ENCODE peak calls at places on chromosome 20, in seven cellular contexts. N is NCI-H1092 treated with DMSO at 0.1 percent for 48 hours, J is T-cell, W is epithelial cell of esophagus, A is transverse colon, Q is Kasumi-1, U is NCI-H1417 treated with DMSO at 0.1 percent for 48 hours. G is an unnamed sample.

GRCh38 chr20:2817341-2817726 is 1.2 kb downstream of the TMEM239 start:
- DNase-seq in W (no peak), N (no peak), J (no peak), A (no peak), Q (no peak), U (no peak), G (no peak)

GRCh38 chr20:17887331-17888030 is 81.1 kb downstream of the SNX5 start:
- DNase-seq in Q (no peak), A (peak), J (no peak), W (no peak), U (no peak), N (no peak), G (no peak)

GRCh38 chr20:17479041-17479657 is 52.0 kb downstream of the BFSP1 start:
- DNase-seq in N (no peak), W (no peak), J (no peak), Q (no peak), A (no peak), U (no peak), G (no peak)

GRCh38 chr20:47789081-47789998 is 4.1 kb upstream of the SULF2 start:
- DNase-seq in A (no peak), N (no peak), U (no peak), Q (no peak), J (no peak), W (no peak), G (no peak)

GRCh38 chr20:33576432-33576883 is 85.7 kb upstream of the C20orf144 start:
- DNase-seq in W (peak), J (no peak), N (peak), A (no peak), Q (no peak), U (no peak), G (no peak)

GRCh38 chr20:24735263-24735662 is 213.8 kb upstream of the CST7 start:
- DNase-seq in W (no peak), U (no peak), Q (no peak), J (no peak), A (no peak), N (no peak), G (no peak)

GRCh38 chr20:16904751-16905150 is 156.6 kb downstream of the OTOR start:
- DNase-seq in N (no peak), Q (no peak), J (no peak), U (no peak), A (no peak), W (no peak), G (peak)

GRCh38 chr20:17014967-17015366 is 211.9 kb upstream of the PCSK2 start:
- DNase-seq in J (no peak), U (no peak), Q (no peak), N (no peak), A (no peak), W (no peak), G (no peak)

GRCh38 chr20:61458146-61458746 is 206.2 kb downstream of the CDH4 start:
- DNase-seq in U (no peak), Q (no peak), J (no peak), A (no peak), N (no peak), W (no peak), G (no peak)

GRCh38 chr20:32823737-32824588 is 4.2 kb downstream of the MAPRE1 start:
- DNase-seq in N (no peak), Q (no peak), U (no peak), W (no peak), J (no peak), A (no peak), G (peak)

GRCh38 chr20:38880952-38881735 is 45.1 kb upstream of the FAM83D start:
- DNase-seq in W (no peak), N (no peak), J (no peak), A (no peak), Q (no peak), U (no peak), G (no peak)

GRCh38 chr20:24703284-24703610 is 233.8 kb downstream of the SYNDIG1 start:
- DNase-seq in W (no peak), U (no peak), A (no peak), N (no peak), Q (no peak), J (no peak), G (no peak)

GRCh38 chr20:53495357-53495756 is 98.3 kb downstream of the ZNF217 start:
- DNase-seq in A (no peak), W (no peak), Q (no peak), U (no peak), J (no peak), N (no peak), G (no peak)